ENCODE peak calls at places on chromosomes 13 and 19, in five cellular contexts. One of them, this sample, is unnamed. For H3K36me3, the result is how much of the 10 kb centered on the place peaks cover.

GRCh38 chr13:46478641-46479040 is 74.3 kb upstream of the LRCH1 start:
- DNase-seq in brain microvascular endothelial cell: no peak
- DNase-seq in endodermal cell: no peak
- DNase-seq in bronchial epithelial cell: no peak
- DNase-seq in right lobe of liver: no peak
- DNase-seq in this sample: no peak

GRCh38 chr13:101979825-101980224 is 422.0 kb downstream of the FGF14 start:
- DNase-seq in brain microvascular endothelial cell: no peak
- DNase-seq in endodermal cell: no peak
- DNase-seq in bronchial epithelial cell: no peak
- DNase-seq in right lobe of liver: no peak
- DNase-seq in this sample: no peak

GRCh38 chr13:108069521-108070210 is 145.7 kb downstream of the LIG4 start:
- DNase-seq in brain microvascular endothelial cell: no peak
- DNase-seq in endodermal cell: no peak
- DNase-seq in bronchial epithelial cell: no peak
- DNase-seq in right lobe of liver: no peak
- DNase-seq in this sample: no peak

GRCh38 chr19:55368701-55369563 is 1.3 kb downstream of the IL11 start:
- DNase-seq in brain microvascular endothelial cell: peak
- DNase-seq in endodermal cell: peak
- DNase-seq in bronchial epithelial cell: peak
- DNase-seq in right lobe of liver: no peak
- DNase-seq in this sample: no peak

GRCh38 chr19:11692127-11692790 is 46.5 kb downstream of the ZNF823 start:
- DNase-seq in brain microvascular endothelial cell: no peak
- DNase-seq in endodermal cell: no peak
- DNase-seq in bronchial epithelial cell: no peak
- DNase-seq in right lobe of liver: no peak
- DNase-seq in this sample: no peak

GRCh38 chr19:2166741-2167738 is 3.3 kb downstream of the DOT1L start:
- DNase-seq in brain microvascular endothelial cell: no peak
- DNase-seq in endodermal cell: peak
- DNase-seq in bronchial epithelial cell: no peak
- DNase-seq in right lobe of liver: peak
- DNase-seq in this sample: peak

GRCh38 chr19:13957107-13957506 is 4.8 kb downstream of the DCAF15 start:
- DNase-seq in brain microvascular endothelial cell: no peak
- DNase-seq in endodermal cell: no peak
- DNase-seq in bronchial epithelial cell: no peak
- DNase-seq in right lobe of liver: no peak
- DNase-seq in this sample: no peak

GRCh38 chr13:46341112-46341711 is 45.8 kb downstream of the RUBCNL start:
- DNase-seq in brain microvascular endothelial cell: peak
- DNase-seq in endodermal cell: no peak
- DNase-seq in bronchial epithelial cell: peak
- DNase-seq in right lobe of liver: no peak
- DNase-seq in this sample: no peak

GRCh38 chr19:33830264-33830663 is 33.6 kb downstream of the KCTD15 start:
- DNase-seq in brain microvascular endothelial cell: no peak
- DNase-seq in endodermal cell: no peak
- DNase-seq in bronchial epithelial cell: no peak
- DNase-seq in right lobe of liver: no peak
- DNase-seq in this sample: no peak

GRCh38 chr13:114124921-114125320 is 7.5 kb downstream of the RASA3 start:
- DNase-seq in brain microvascular endothelial cell: peak
- DNase-seq in endodermal cell: no peak
- DNase-seq in bronchial epithelial cell: peak
- DNase-seq in right lobe of liver: no peak
- DNase-seq in this sample: peak

GRCh38 chr13:94710881-94711560 is 1.3 kb downstream of the SOX21 start:
- DNase-seq in brain microvascular endothelial cell: no peak
- DNase-seq in endodermal cell: peak
- DNase-seq in bronchial epithelial cell: no peak
- DNase-seq in right lobe of liver: no peak
- DNase-seq in this sample: no peak

GRCh38 chr19:15178629-15179308 is 22.0 kb downstream of the NOTCH3 start:
- DNase-seq in brain microvascular endothelial cell: no peak
- DNase-seq in endodermal cell: peak
- DNase-seq in bronchial epithelial cell: no peak
- DNase-seq in right lobe of liver: no peak
- DNase-seq in this sample: no peak

GRCh38 chr13:100334209-100334608 is 245.3 kb downstream of the PCCA start:
- DNase-seq in brain microvascular endothelial cell: no peak
- DNase-seq in endodermal cell: no peak
- DNase-seq in bronchial epithelial cell: no peak
- DNase-seq in right lobe of liver: no peak
- DNase-seq in this sample: no peak

GRCh38 chr19:16384688-16385087 is 60.1 kb downstream of the KLF2 start:
- DNase-seq in brain microvascular endothelial cell: no peak
- DNase-seq in endodermal cell: no peak
- DNase-seq in bronchial epithelial cell: no peak
- DNase-seq in right lobe of liver: peak
- DNase-seq in this sample: peak

GRCh38 chr19:36149673-36150406 is 2.4 kb downstream of the COX7A1 start:
- DNase-seq in brain microvascular endothelial cell: no peak
- DNase-seq in endodermal cell: no peak
- DNase-seq in bronchial epithelial cell: peak
- DNase-seq in right lobe of liver: no peak
- DNase-seq in this sample: no peak

GRCh38 chr13:49733181-49733951 is 42.1 kb upstream of the EBPL start:
- DNase-seq in brain microvascular endothelial cell: no peak
- DNase-seq in endodermal cell: no peak
- DNase-seq in bronchial epithelial cell: peak
- DNase-seq in right lobe of liver: no peak
- DNase-seq in this sample: no peak

DNA sequence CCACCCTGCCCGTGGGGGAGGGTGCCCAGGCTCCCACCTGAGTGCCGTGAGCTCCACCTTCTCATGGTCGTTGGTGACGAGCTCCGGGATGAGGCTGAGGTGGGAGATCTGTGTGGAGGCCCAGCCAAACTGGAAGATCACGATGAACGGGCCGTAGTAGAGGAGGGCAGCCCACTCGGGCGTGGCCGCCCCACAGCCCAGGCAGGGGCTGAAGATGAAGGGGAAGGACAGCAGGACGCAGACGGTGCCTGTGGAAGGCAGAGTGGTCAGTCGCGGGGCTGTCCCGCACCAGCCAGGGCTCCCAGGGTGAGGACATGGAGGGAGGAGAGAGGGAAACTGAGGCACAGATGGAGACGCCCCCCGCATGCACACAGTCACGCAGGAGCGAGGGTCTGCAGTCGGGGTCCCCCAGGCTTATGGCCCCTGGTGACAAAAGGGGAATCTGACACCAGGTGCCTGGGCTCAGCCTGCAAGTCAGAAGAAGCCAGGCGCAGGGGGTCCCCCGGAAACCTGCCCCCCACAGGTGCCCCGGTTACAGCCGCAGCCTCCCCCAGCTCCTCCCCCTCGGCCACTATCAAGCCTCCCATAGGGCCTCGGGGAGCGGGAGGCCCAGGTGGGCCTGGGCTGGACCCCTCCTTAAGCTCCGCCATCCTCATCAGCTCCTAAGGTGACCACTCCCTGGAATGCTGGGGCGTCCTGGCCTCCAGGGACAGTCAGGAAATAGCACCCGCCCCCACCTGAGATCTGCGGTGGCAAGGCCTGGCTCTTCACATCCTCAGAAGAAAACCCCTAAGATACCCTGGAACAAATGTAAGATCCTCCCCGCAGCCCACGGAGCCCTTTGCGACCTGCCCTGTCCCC is 6.2 kb downstream of the MFSD12 start:
- DNase-seq in brain microvascular endothelial cell: no peak
- DNase-seq in endodermal cell: no peak
- DNase-seq in bronchial epithelial cell: no peak
- DNase-seq in right lobe of liver: no peak
- DNase-seq in this sample: no peak
- H3K36me3 ChIP-seq in brain microvascular endothelial cell: under half
- H3K36me3 ChIP-seq in endodermal cell: under half
- H3K36me3 ChIP-seq in bronchial epithelial cell: under half
- H3K36me3 ChIP-seq in right lobe of liver: under half
- H3K36me3 ChIP-seq in this sample: under half

GRCh38 chr13:111279253-111279652 is 41.2 kb upstream of the TEX29 start:
- DNase-seq in brain microvascular endothelial cell: no peak
- DNase-seq in endodermal cell: no peak
- DNase-seq in bronchial epithelial cell: no peak
- DNase-seq in right lobe of liver: no peak
- DNase-seq in this sample: no peak
- H3K36me3 ChIP-seq in brain microvascular endothelial cell: under half
- H3K36me3 ChIP-seq in endodermal cell: half or more
- H3K36me3 ChIP-seq in bronchial epithelial cell: under half
- H3K36me3 ChIP-seq in right lobe of liver: under half
- H3K36me3 ChIP-seq in this sample: under half

DNA sequence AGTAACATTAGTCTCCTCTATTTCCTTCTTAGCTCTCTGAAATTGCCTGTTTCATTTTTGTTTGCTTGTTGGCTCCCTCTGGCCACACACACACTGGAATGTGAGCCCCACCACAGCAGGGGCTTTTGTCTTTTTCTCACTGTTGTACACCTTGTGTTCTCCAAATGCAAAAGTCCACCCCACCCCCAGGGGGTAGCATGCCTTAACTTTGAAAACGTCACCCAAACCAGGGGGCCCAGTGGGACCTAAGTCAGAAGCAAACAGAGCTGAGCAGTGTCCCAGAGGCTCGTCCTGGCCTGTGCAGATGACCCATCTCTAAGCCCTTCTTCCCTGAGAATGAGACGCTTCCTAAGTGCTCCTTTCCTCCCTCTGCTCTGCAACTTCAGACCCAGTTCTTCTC is 614.1 kb downstream of the UQCRFS1 start:
- DNase-seq in brain microvascular endothelial cell: no peak
- DNase-seq in endodermal cell: no peak
- DNase-seq in bronchial epithelial cell: no peak
- DNase-seq in right lobe of liver: no peak
- DNase-seq in this sample: no peak
- H3K36me3 ChIP-seq in brain microvascular endothelial cell: under half
- H3K36me3 ChIP-seq in endodermal cell: under half
- H3K36me3 ChIP-seq in bronchial epithelial cell: under half
- H3K36me3 ChIP-seq in right lobe of liver: under half
- H3K36me3 ChIP-seq in this sample: under half

GRCh38 chr19:43743059-43743458 is 11.7 kb downstream of the SMG9 start:
- DNase-seq in brain microvascular endothelial cell: peak
- DNase-seq in endodermal cell: no peak
- DNase-seq in bronchial epithelial cell: no peak
- DNase-seq in right lobe of liver: no peak
- DNase-seq in this sample: no peak
- H3K36me3 ChIP-seq in brain microvascular endothelial cell: half or more
- H3K36me3 ChIP-seq in endodermal cell: half or more
- H3K36me3 ChIP-seq in bronchial epithelial cell: under half
- H3K36me3 ChIP-seq in right lobe of liver: under half
- H3K36me3 ChIP-seq in this sample: under half

GRCh38 chr19:328025-328505 is 16.5 kb downstream of the MIER2 start:
- DNase-seq in brain microvascular endothelial cell: no peak
- DNase-seq in endodermal cell: no peak
- DNase-seq in bronchial epithelial cell: no peak
- DNase-seq in right lobe of liver: no peak
- DNase-seq in this sample: no peak
- H3K36me3 ChIP-seq in brain microvascular endothelial cell: half or more
- H3K36me3 ChIP-seq in endodermal cell: half or more
- H3K36me3 ChIP-seq in bronchial epithelial cell: under half
- H3K36me3 ChIP-seq in right lobe of liver: under half
- H3K36me3 ChIP-seq in this sample: half or more

GRCh38 chr13:75838366-75839017 is 202.4 kb downstream of the LMO7 start:
- DNase-seq in brain microvascular endothelial cell: no peak
- DNase-seq in endodermal cell: no peak
- DNase-seq in bronchial epithelial cell: no peak
- DNase-seq in right lobe of liver: peak
- DNase-seq in this sample: no peak
- H3K36me3 ChIP-seq in brain microvascular endothelial cell: half or more
- H3K36me3 ChIP-seq in endodermal cell: under half
- H3K36me3 ChIP-seq in bronchial epithelial cell: under half
- H3K36me3 ChIP-seq in right lobe of liver: under half
- H3K36me3 ChIP-seq in this sample: half or more

DNA sequence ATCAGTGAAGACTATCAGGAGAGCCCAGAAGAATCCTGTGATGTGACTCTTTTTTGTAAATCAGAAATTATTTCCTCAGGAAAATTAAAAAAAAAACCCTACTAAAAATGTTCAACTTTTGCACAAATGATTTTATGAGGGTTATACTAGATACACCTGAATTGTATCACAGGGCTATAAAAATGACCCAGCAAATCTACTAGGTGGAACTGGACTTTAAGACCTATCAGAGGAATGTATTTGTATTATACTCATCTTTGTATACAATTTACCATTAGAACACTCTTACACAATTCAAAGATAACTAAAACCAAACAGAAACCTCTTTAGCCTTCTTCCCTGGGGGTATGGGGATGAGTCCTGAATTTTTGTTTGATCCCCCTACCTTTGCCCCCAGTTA is 7.2 kb downstream of the FBXL3 start:
- DNase-seq in brain microvascular endothelial cell: no peak
- DNase-seq in endodermal cell: no peak
- DNase-seq in bronchial epithelial cell: no peak
- DNase-seq in right lobe of liver: no peak
- DNase-seq in this sample: no peak
- H3K36me3 ChIP-seq in brain microvascular endothelial cell: under half
- H3K36me3 ChIP-seq in endodermal cell: half or more
- H3K36me3 ChIP-seq in bronchial epithelial cell: under half
- H3K36me3 ChIP-seq in right lobe of liver: under half
- H3K36me3 ChIP-seq in this sample: under half

GRCh38 chr19:52224211-52224610 is 34.4 kb downstream of the PPP2R1A start:
- DNase-seq in brain microvascular endothelial cell: no peak
- DNase-seq in endodermal cell: no peak
- DNase-seq in bronchial epithelial cell: no peak
- DNase-seq in right lobe of liver: no peak
- DNase-seq in this sample: no peak

GRCh38 chr19:52229524-52229923 is 39.7 kb downstream of the PPP2R1A start:
- DNase-seq in brain microvascular endothelial cell: no peak
- DNase-seq in endodermal cell: no peak
- DNase-seq in bronchial epithelial cell: no peak
- DNase-seq in right lobe of liver: no peak
- DNase-seq in this sample: no peak

GRCh38 chr19:52226652-52227051 is 36.8 kb downstream of the PPP2R1A start:
- DNase-seq in brain microvascular endothelial cell: no peak
- DNase-seq in endodermal cell: no peak
- DNase-seq in bronchial epithelial cell: no peak
- DNase-seq in right lobe of liver: no peak
- DNase-seq in this sample: no peak

GRCh38 chr19:52227980-52228379 is 38.1 kb downstream of the PPP2R1A start:
- DNase-seq in brain microvascular endothelial cell: no peak
- DNase-seq in endodermal cell: peak
- DNase-seq in bronchial epithelial cell: no peak
- DNase-seq in right lobe of liver: no peak
- DNase-seq in this sample: no peak

DNA sequence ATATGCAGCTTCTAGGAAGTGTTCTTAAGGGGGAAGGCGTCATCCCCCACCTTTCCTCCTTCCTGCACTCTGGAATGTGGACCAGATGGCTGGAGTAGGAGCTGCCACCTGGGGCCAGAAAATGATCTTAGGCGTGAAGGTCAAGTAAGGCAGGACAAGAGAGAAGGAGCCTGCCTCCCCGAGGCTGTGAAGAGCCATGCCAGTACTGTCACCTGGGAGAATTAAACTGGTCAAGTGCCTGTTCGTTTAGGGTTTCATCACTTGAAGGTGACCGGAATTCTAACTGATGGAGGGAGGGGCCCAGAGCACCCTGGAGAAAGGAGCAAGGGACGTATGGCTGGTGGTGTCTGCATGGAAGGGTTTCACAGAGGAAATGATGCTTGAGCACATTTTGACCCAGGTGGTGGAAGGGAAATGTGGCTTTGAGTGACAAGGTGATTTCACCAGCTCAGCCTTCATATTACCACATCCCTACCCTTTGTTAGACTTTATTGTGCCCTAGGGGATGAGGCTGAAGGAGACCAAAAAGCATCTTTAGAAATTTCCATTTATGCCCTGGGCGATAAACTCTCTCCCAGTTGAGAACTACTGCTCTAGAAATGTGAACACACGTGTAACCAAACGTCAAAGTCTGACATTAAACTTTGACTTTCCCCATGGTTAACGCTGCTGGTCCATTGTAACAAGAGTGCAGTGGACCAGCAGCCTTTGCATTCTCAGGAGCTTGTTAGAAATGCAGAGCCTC is 37.5 kb downstream of the PPP2R1A start:
- DNase-seq in brain microvascular endothelial cell: no peak
- DNase-seq in endodermal cell: peak
- DNase-seq in bronchial epithelial cell: no peak
- DNase-seq in right lobe of liver: no peak
- DNase-seq in this sample: no peak
- H3K36me3 ChIP-seq in brain microvascular endothelial cell: half or more
- H3K36me3 ChIP-seq in endodermal cell: half or more
- H3K36me3 ChIP-seq in bronchial epithelial cell: under half
- H3K36me3 ChIP-seq in right lobe of liver: under half
- H3K36me3 ChIP-seq in this sample: under half